ENCODE peak calls at places on chromosomes 16 and 17, in six cellular contexts. One of them, this sample, is unnamed. For H3K36me3, the result is how much of the 10 kb centered on the place peaks cover.

GRCh38 chr17:915416-916201 is 64.0 kb downstream of the NXN start:
- DNase-seq in left ventricle myocardium inferior: no peak
- DNase-seq in heart right ventricle: peak
- DNase-seq in cardiac muscle cell: peak
- DNase-seq in uterus: no peak
- DNase-seq in lower lobe of right lung: no peak
- DNase-seq in this sample: no peak

GRCh38 chr16:29926675-29927522 is 873 bp upstream of the KCTD13 start:
- DNase-seq in uterus: peak
- DNase-seq in left ventricle myocardium inferior: no peak
- DNase-seq in lower lobe of right lung: no peak
- DNase-seq in cardiac muscle cell: no peak
- DNase-seq in heart right ventricle: no peak
- DNase-seq in this sample: no peak

GRCh38 chr16:48276102-48276501 is 28.8 kb upstream of the ABCC11 start:
- DNase-seq in heart right ventricle: no peak
- DNase-seq in lower lobe of right lung: no peak
- DNase-seq in cardiac muscle cell: no peak
- DNase-seq in uterus: no peak
- DNase-seq in left ventricle myocardium inferior: no peak
- DNase-seq in this sample: no peak

GRCh38 chr17:75244133-75244866 is 17.1 kb downstream of the GGA3 start:
- DNase-seq in heart right ventricle: no peak
- DNase-seq in lower lobe of right lung: no peak
- DNase-seq in uterus: no peak
- DNase-seq in cardiac muscle cell: no peak
- DNase-seq in left ventricle myocardium inferior: no peak
- DNase-seq in this sample: no peak

GRCh38 chr17:63714550-63715277 is 14.8 kb upstream of the LIMD2 start:
- DNase-seq in uterus: no peak
- DNase-seq in heart right ventricle: no peak
- DNase-seq in lower lobe of right lung: no peak
- DNase-seq in cardiac muscle cell: peak
- DNase-seq in left ventricle myocardium inferior: peak
- DNase-seq in this sample: no peak

GRCh38 chr17:79019631-79020584 is 4.1 kb upstream of the C1QTNF1 start:
- DNase-seq in uterus: peak
- DNase-seq in left ventricle myocardium inferior: peak
- DNase-seq in heart right ventricle: peak
- DNase-seq in cardiac muscle cell: peak
- DNase-seq in lower lobe of right lung: no peak
- DNase-seq in this sample: no peak

GRCh38 chr16:22751685-22752084 is 62.3 kb upstream of the HS3ST2 start:
- DNase-seq in lower lobe of right lung: no peak
- DNase-seq in cardiac muscle cell: no peak
- DNase-seq in uterus: no peak
- DNase-seq in left ventricle myocardium inferior: no peak
- DNase-seq in heart right ventricle: no peak
- DNase-seq in this sample: no peak

GRCh38 chr17:42118545-42118944 is 2.6 kb downstream of the KAT2A start:
- DNase-seq in uterus: no peak
- DNase-seq in cardiac muscle cell: no peak
- DNase-seq in lower lobe of right lung: no peak
- DNase-seq in left ventricle myocardium inferior: no peak
- DNase-seq in heart right ventricle: no peak
- DNase-seq in this sample: no peak

GRCh38 chr17:27268394-27269085 is 25.4 kb upstream of the WSB1 start:
- DNase-seq in lower lobe of right lung: no peak
- DNase-seq in heart right ventricle: no peak
- DNase-seq in cardiac muscle cell: no peak
- DNase-seq in uterus: no peak
- DNase-seq in left ventricle myocardium inferior: no peak
- DNase-seq in this sample: no peak

GRCh38 chr16:28585674-28586073 is 11.2 kb downstream of the SULT1A2 start:
- DNase-seq in uterus: no peak
- DNase-seq in cardiac muscle cell: peak
- DNase-seq in heart right ventricle: peak
- DNase-seq in left ventricle myocardium inferior: no peak
- DNase-seq in lower lobe of right lung: peak
- DNase-seq in this sample: no peak
- H3K36me3 ChIP-seq in uterus: under half
- H3K36me3 ChIP-seq in cardiac muscle cell: under half
- H3K36me3 ChIP-seq in heart right ventricle: half or more
- H3K36me3 ChIP-seq in left ventricle myocardium inferior: half or more
- H3K36me3 ChIP-seq in lower lobe of right lung: half or more
- H3K36me3 ChIP-seq in this sample: under half

GRCh38 chr17:72587773-72588511 is 467.1 kb downstream of the SOX9 start:
- DNase-seq in heart right ventricle: no peak
- DNase-seq in left ventricle myocardium inferior: no peak
- DNase-seq in cardiac muscle cell: no peak
- DNase-seq in uterus: no peak
- DNase-seq in lower lobe of right lung: no peak
- DNase-seq in this sample: no peak
- TF ChIP-seq CTCF in heart right ventricle: no peak
- TF ChIP-seq CTCF in left ventricle myocardium inferior: no peak
- TF ChIP-seq CTCF in cardiac muscle cell: peak
- TF ChIP-seq CTCF in uterus: no peak
- TF ChIP-seq CTCF in lower lobe of right lung: no peak
- TF ChIP-seq CTCF in this sample: no peak

GRCh38 chr17:53680745-53681144 is 142.0 kb upstream of the KIF2B start:
- DNase-seq in heart right ventricle: no peak
- DNase-seq in cardiac muscle cell: no peak
- DNase-seq in lower lobe of right lung: no peak
- DNase-seq in left ventricle myocardium inferior: no peak
- DNase-seq in uterus: no peak
- DNase-seq in this sample: no peak
- H3K36me3 ChIP-seq in heart right ventricle: under half
- H3K36me3 ChIP-seq in cardiac muscle cell: under half
- H3K36me3 ChIP-seq in lower lobe of right lung: under half
- H3K36me3 ChIP-seq in left ventricle myocardium inferior: under half
- H3K36me3 ChIP-seq in uterus: under half
- H3K36me3 ChIP-seq in this sample: under half

DNA sequence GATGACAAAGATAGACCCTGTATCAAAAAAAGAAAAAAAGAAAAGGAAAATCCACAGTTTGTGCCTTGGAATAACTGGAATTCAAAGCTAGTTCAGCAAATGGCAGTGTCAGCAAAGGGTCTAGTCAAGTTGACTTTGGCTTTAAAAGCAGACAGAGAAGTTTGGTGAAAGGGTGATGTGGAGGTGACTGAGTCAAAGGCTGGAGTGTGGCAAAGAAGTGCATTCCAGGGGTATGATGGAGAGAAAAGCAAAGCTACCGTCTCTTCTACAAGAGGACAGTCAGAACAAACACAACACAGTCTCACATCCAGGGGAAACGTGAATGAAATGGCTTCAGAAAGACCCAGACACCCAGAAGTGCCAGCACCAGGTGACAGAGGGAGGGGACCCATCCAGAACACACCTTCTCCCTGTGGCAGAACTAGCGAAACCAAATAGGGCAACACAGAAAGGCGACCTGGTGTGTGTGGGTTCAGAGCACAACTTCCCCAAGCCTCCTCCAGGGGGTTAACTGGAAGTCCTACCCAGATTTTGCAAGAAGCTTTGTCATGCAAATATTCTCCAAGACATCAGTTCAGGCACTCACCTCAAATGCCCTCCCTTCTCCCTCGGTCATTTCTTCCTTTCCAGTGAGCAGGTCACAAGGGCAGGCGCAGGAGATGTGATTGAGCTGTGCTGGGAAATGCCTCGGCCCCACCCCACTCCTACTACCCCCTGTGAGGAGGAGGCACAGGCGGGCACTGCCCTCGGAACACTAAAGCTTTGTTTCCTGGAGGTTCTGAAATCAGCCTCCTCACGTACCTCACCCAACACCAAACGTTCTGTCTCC is 481.9 kb downstream of the SOX9 start:
- DNase-seq in left ventricle myocardium inferior: no peak
- DNase-seq in cardiac muscle cell: no peak
- DNase-seq in lower lobe of right lung: peak
- DNase-seq in uterus: no peak
- DNase-seq in heart right ventricle: no peak
- DNase-seq in this sample: no peak
- TF ChIP-seq CTCF in left ventricle myocardium inferior: no peak
- TF ChIP-seq CTCF in cardiac muscle cell: peak
- TF ChIP-seq CTCF in lower lobe of right lung: no peak
- TF ChIP-seq CTCF in uterus: no peak
- TF ChIP-seq CTCF in heart right ventricle: no peak
- TF ChIP-seq CTCF in this sample: no peak

GRCh38 chr17:49635121-49635520 is 42.8 kb downstream of the SPOP start:
- DNase-seq in uterus: no peak
- DNase-seq in left ventricle myocardium inferior: no peak
- DNase-seq in lower lobe of right lung: no peak
- DNase-seq in heart right ventricle: no peak
- DNase-seq in cardiac muscle cell: no peak
- DNase-seq in this sample: no peak

GRCh38 chr17:49637739-49638138 is 40.2 kb downstream of the SPOP start:
- DNase-seq in heart right ventricle: no peak
- DNase-seq in left ventricle myocardium inferior: no peak
- DNase-seq in lower lobe of right lung: no peak
- DNase-seq in uterus: no peak
- DNase-seq in cardiac muscle cell: no peak
- DNase-seq in this sample: no peak

GRCh38 chr17:49640556-49640955 is 37.3 kb downstream of the SPOP start:
- DNase-seq in lower lobe of right lung: no peak
- DNase-seq in heart right ventricle: no peak
- DNase-seq in uterus: no peak
- DNase-seq in cardiac muscle cell: no peak
- DNase-seq in left ventricle myocardium inferior: no peak
- DNase-seq in this sample: no peak

GRCh38 chr17:49637050-49637449 is 40.8 kb downstream of the SPOP start:
- DNase-seq in left ventricle myocardium inferior: no peak
- DNase-seq in cardiac muscle cell: no peak
- DNase-seq in uterus: no peak
- DNase-seq in heart right ventricle: no peak
- DNase-seq in lower lobe of right lung: no peak
- DNase-seq in this sample: no peak

DNA sequence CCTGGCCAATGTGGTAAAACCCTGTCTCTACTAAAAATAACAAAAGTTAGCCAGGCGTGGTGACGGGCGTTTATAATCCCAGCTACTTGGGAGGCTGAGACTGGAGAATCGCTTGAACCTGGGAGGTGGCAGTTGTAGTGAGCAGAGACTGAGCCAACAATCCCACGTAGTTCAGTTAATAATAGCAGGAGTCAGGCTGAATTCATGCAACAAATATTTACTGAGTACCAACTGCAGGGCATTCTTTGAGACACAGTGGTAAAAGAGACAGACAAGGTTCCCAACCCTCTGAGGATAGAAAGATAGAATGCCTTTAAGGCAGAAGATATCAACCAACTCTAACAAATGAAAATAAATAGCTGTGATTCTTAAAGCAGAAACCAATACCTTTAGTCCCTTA is 39.1 kb downstream of the SPOP start:
- DNase-seq in heart right ventricle: no peak
- DNase-seq in uterus: no peak
- DNase-seq in left ventricle myocardium inferior: no peak
- DNase-seq in lower lobe of right lung: no peak
- DNase-seq in cardiac muscle cell: no peak
- DNase-seq in this sample: no peak
- H3K36me3 ChIP-seq in heart right ventricle: under half
- H3K36me3 ChIP-seq in uterus: under half
- H3K36me3 ChIP-seq in left ventricle myocardium inferior: under half
- H3K36me3 ChIP-seq in lower lobe of right lung: under half
- H3K36me3 ChIP-seq in cardiac muscle cell: under half
- H3K36me3 ChIP-seq in this sample: under half

This sample was measured in right lobe of liver.